ENCODE peak calls at places on chromosomes 7 and 10, in nine cellular contexts. G, W, R, T, L, A, B, J and F are unnamed samples.

GRCh38 chr7:103660455-103661371 is 214.7 kb upstream of the SLC26A5 start:
- DNase-seq in G (peak), W (peak), R (no peak), T (no peak), L (no peak), A (no peak), B (no peak), J (no peak), F (peak)

GRCh38 chr10:110493832-110494426 is 3.8 kb upstream of the DUSP5 start:
- DNase-seq in G (peak), W (no peak), R (no peak), T (no peak), L (no peak), A (no peak), B (no peak), J (no peak), F (no peak)

GRCh38 chr7:103932389-103932788 is 57.1 kb downstream of the RELN start:
- DNase-seq in G (no peak), W (no peak), R (no peak), T (no peak), L (no peak), A (no peak), B (no peak), J (no peak), F (no peak)

GRCh38 chr7:24652551-24652950 is 79.3 kb downstream of the PALS2 start:
- DNase-seq in G (no peak), W (no peak), R (no peak), T (no peak), L (peak), A (no peak), B (no peak), J (no peak), F (no peak)

GRCh38 chr10:80487791-80488538 is 33.9 kb downstream of the TSPAN14 start:
- DNase-seq in G (no peak), W (no peak), R (no peak), T (no peak), L (no peak), A (peak), B (peak), J (no peak), F (no peak)

GRCh38 chr7:1564603-1565022 is 5.2 kb downstream of the PSMG3 start:
- DNase-seq in G (no peak), W (no peak), R (no peak), T (no peak), L (no peak), A (no peak), B (no peak), J (no peak), F (no peak)

GRCh38 chr10:92387289-92387940 is 96.4 kb downstream of the MARCHF5 start:
- DNase-seq in G (peak), W (peak), R (no peak), T (no peak), L (peak), A (no peak), B (no peak), J (peak), F (peak)

GRCh38 chr10:129589546-129589945 is 122.5 kb downstream of the MGMT start:
- DNase-seq in G (no peak), W (no peak), R (no peak), T (no peak), L (no peak), A (no peak), B (no peak), J (no peak), F (no peak)

GRCh38 chr7:90596745-90597526 is 815 bp downstream of the CDK14 start:
- DNase-seq in G (peak), W (peak), R (no peak), T (no peak), L (peak), A (no peak), B (no peak), J (no peak), F (peak)

GRCh38 chr10:78471326-78471722 is 437.7 kb downstream of the RPS24 start:
- DNase-seq in G (no peak), W (no peak), R (no peak), T (no peak), L (no peak), A (no peak), B (no peak), J (peak), F (no peak)

GRCh38 chr7:71558806-71559205 is 426.9 kb downstream of the GALNT17 start:
- DNase-seq in G (peak), W (no peak), R (no peak), T (no peak), L (no peak), A (no peak), B (no peak), J (no peak), F (no peak)

GRCh38 chr10:98878418-98878817 is 357.2 kb downstream of the HPSE2 start:
- DNase-seq in G (no peak), W (no peak), R (no peak), T (no peak), L (no peak), A (no peak), B (no peak), J (no peak), F (no peak)

GRCh38 chr10:8179081-8179480 is 124.6 kb downstream of the GATA3 start:
- DNase-seq in G (no peak), W (no peak), R (no peak), T (no peak), L (no peak), A (no peak), B (no peak), J (no peak), F (no peak)

GRCh38 chr10:113357688-113358306 is 195.1 kb upstream of the HABP2 start:
- DNase-seq in G (peak), W (no peak), R (no peak), T (no peak), L (no peak), A (no peak), B (no peak), J (no peak), F (no peak)

GRCh38 chr10:112779025-112779765 is 170.9 kb upstream of the TCF7L2 start:
- DNase-seq in G (no peak), W (no peak), R (no peak), T (no peak), L (no peak), A (no peak), B (no peak), J (no peak), F (no peak)

GRCh38 chr10:52883996-52884871 is 111.7 kb upstream of the MBL2 start:
- DNase-seq in G (peak), W (peak), R (peak), T (no peak), L (peak), A (no peak), B (no peak), J (no peak), F (peak)

GRCh38 chr10:4353059-4353655 is 472.9 kb upstream of the AKR1E2 start:
- DNase-seq in G (peak), W (peak), R (no peak), T (no peak), L (no peak), A (no peak), B (no peak), J (no peak), F (no peak)

GRCh38 chr7:100128602-100128963 is 1.8 kb downstream of the MBLAC1 start:
- DNase-seq in G (no peak), W (no peak), R (no peak), T (no peak), L (no peak), A (no peak), B (no peak), J (no peak), F (no peak)

GRCh38 chr7:131157530-131158243 is 170.0 kb upstream of the MKLN1 start:
- DNase-seq in G (no peak), W (peak), R (no peak), T (no peak), L (peak), A (no peak), B (no peak), J (no peak), F (peak)

GRCh38 chr10:63208981-63209380 is 75.9 kb downstream of the NRBF2 start:
- DNase-seq in G (peak), W (peak), R (no peak), T (no peak), L (peak), A (no peak), B (no peak), J (peak), F (no peak)

GRCh38 chr7:87797798-87798403 is 78.3 kb downstream of the SLC25A40 start:
- DNase-seq in G (peak), W (peak), R (no peak), T (no peak), L (peak), A (no peak), B (peak), J (no peak), F (peak)

GRCh38 chr7:105512415-105512814 is 9.7 kb downstream of the PUS7 start:
- DNase-seq in G (no peak), W (no peak), R (no peak), T (no peak), L (no peak), A (no peak), B (no peak), J (peak), F (no peak)

GRCh38 chr10:26776258-26776657 is 78.8 kb downstream of the PDSS1 start:
- DNase-seq in G (peak), W (no peak), R (no peak), T (no peak), L (no peak), A (no peak), B (no peak), J (no peak), F (no peak)

GRCh38 chr7:116177009-116177408 is 33.3 kb upstream of the TES start:
- DNase-seq in G (no peak), W (peak), R (no peak), T (no peak), L (peak), A (no peak), B (no peak), J (peak), F (peak)